ENCODE peak calls at places on chromosome 2, in eight cellular contexts. Z is endodermal cell; I is ovary; A is fibroblast of lung; B is naive thymus-derived CD4-positive, alpha-beta T cell; M is breast epithelium; Q is astrocyte; Y is CD8-positive, alpha-beta memory T cell. V is an unnamed sample. For H3K4me1, the result is how much of the 10 kb centered on the place peaks cover.

GRCh38 chr2:224086226-224086911 is 47.3 kb upstream of the SERPINE2 start:
- DNase-seq in Z (no peak), I (peak), A (peak), B (no peak), M (no peak), Q (peak), Y (no peak), V (peak)

GRCh38 chr2:179569834-179570233 is 291.6 kb downstream of the ZNF385B start:
- DNase-seq in Z (no peak), I (peak), A (peak), B (no peak), M (no peak), Q (peak), Y (no peak), V (no peak)

GRCh38 chr2:96763511-96764252 is 3.0 kb downstream of the CNNM4 start:
- DNase-seq in Z (peak), I (no peak), A (no peak), B (no peak), M (no peak), Q (no peak), Y (no peak), V (peak)

GRCh38 chr2:66069937-66070716 is 364.8 kb upstream of the MEIS1 start:
- DNase-seq in Z (no peak), I (no peak), A (no peak), B (no peak), M (no peak), Q (no peak), Y (no peak), V (no peak)

GRCh38 chr2:226791056-226791486 is 8.5 kb downstream of the IRS1 start:
- DNase-seq in Z (peak), I (peak), A (peak), B (no peak), M (peak), Q (peak), Y (peak), V (no peak)

GRCh38 chr2:152718909-152719645 is 657 bp downstream of the ARL6IP6 start:
- DNase-seq in Z (peak), I (no peak), A (peak), B (no peak), M (peak), Q (peak), Y (no peak), V (peak)

GRCh38 chr2:60439219-60439974 is 114.1 kb downstream of the BCL11A start:
- DNase-seq in Z (peak), I (no peak), A (no peak), B (no peak), M (no peak), Q (no peak), Y (no peak), V (peak)

GRCh38 chr2:98464772-98465310 is 20.2 kb downstream of the INPP4A start:
- DNase-seq in Z (no peak), I (no peak), A (no peak), B (no peak), M (no peak), Q (no peak), Y (peak), V (no peak)

GRCh38 chr2:148704247-148704646 is 59.7 kb downstream of the EPC2 start:
- DNase-seq in Z (no peak), I (no peak), A (no peak), B (no peak), M (no peak), Q (no peak), Y (no peak), V (no peak)

GRCh38 chr2:16640867-16641266 is 24.8 kb downstream of the CYRIA start:
- DNase-seq in Z (no peak), I (peak), A (peak), B (no peak), M (no peak), Q (no peak), Y (no peak), V (no peak)

GRCh38 chr2:64639691-64640090 is 14.0 kb downstream of the SERTAD2 start:
- DNase-seq in Z (no peak), I (no peak), A (no peak), B (no peak), M (no peak), Q (no peak), Y (no peak), V (no peak)

GRCh38 chr2:49207204-49207603 is 52.9 kb upstream of the FSHR start:
- DNase-seq in Z (no peak), I (no peak), A (no peak), B (no peak), M (no peak), Q (no peak), Y (no peak), V (no peak)

DNA sequence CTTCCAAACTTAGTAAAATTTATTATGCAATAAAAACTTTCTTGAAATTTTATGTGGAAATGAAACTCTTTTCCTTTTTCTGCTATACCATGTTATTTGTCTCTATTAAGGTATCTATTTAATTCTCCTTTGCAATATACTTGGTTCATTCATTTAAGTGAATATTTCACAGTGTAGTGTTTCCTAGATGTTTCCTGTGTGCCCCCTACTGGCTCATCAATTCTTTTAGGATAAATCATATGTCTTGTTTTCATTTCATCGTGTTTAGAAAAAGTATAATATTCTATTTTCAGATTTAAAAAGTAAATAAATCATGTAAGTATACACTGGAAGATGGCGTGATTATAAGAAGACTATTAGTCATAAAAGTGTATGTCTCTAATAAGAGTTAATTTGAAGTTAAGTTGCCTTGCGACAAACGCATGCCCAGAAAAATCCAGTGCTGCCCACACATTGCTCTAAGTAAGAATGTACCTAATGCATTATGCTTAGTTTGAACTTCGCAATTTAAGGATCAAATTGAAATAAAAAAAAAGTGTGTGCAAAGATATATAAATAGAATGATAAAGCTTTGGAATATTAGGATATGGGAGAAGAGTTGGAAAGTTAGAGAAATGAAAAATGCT is 525.4 kb downstream of the KCNJ3 start:
- DNase-seq in Z (no peak), I (no peak), A (peak), B (no peak), M (no peak), Q (no peak), Y (no peak), V (no peak)
- H3K4me1 ChIP-seq in Z (under half), I (under half), A (under half), B (under half), M (under half), Q (under half), Y (under half), V (under half)

GRCh38 chr2:170897108-170897507 is 31.9 kb upstream of the GORASP2 start:
- DNase-seq in Z (no peak), I (no peak), A (no peak), B (no peak), M (no peak), Q (no peak), Y (no peak), V (no peak)

GRCh38 chr2:170891893-170892292 is 37.2 kb upstream of the GORASP2 start:
- DNase-seq in Z (no peak), I (no peak), A (no peak), B (no peak), M (no peak), Q (no peak), Y (no peak), V (no peak)

GRCh38 chr2:170892391-170892951 is 36.6 kb upstream of the GORASP2 start:
- DNase-seq in Z (no peak), I (no peak), A (no peak), B (no peak), M (no peak), Q (no peak), Y (no peak), V (no peak)

GRCh38 chr2:170895023-170895759 is 33.9 kb upstream of the GORASP2 start:
- DNase-seq in Z (no peak), I (no peak), A (peak), B (no peak), M (no peak), Q (peak), Y (no peak), V (no peak)
- H3K4me3 ChIP-seq in Z (no peak), I (no peak), A (no peak), B (no peak), M (no peak), Q (no peak), Y (no peak), V (no peak)

GRCh38 chr2:227876536-227876882 is 5.1 kb downstream of the DAW1 start:
- DNase-seq in Z (no peak), I (no peak), A (no peak), B (no peak), M (no peak), Q (no peak), Y (no peak), V (no peak)
- H3K4me1 ChIP-seq in Z (under half), I (under half), A (under half), B (under half), M (under half), Q (under half), Y (under half), V (under half)

DNA sequence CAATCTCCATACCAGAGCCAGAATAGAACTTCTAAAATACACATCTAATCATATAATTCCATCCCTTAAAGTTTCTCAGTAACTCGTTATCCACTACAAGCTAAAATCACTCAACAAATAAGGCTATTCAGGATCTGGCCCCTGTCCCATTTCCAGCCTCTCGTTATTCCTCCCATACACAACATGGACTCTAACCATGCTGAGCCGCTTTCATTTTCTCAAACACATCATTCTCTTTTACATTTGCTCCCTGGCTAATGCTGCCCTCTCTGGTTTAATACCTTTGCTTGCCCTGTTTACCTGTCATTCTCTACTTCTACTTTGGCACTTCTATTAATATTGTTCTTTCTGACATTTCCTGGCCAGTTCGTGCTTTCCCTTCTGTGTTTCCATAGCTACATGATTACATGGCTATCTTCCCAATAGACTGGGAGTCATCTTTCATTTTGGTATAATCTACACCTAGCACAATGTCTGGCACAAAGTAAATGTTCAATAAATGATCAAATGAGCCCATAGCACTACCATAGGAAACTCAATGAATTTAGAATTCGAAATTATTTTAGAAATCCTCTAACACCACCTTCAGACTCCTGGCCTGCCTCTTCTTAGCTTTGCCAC is 163.6 kb upstream of the VRK2 start:
- DNase-seq in Z (no peak), I (peak), A (peak), B (no peak), M (no peak), Q (no peak), Y (no peak), V (no peak)
- H3K4me3 ChIP-seq in Z (no peak), I (no peak), A (no peak), B (no peak), M (no peak), Q (no peak), Y (no peak), V (no peak)

GRCh38 chr2:171411791-171412483 is 21.9 kb downstream of the METTL8 start:
- DNase-seq in Z (no peak), I (no peak), A (no peak), B (no peak), M (no peak), Q (no peak), Y (no peak), V (no peak)
- H3K4me1 ChIP-seq in Z (under half), I (under half), A (under half), B (under half), M (under half), Q (under half), Y (under half), V (under half)